ENCODE peak calls at places on chromosomes 16 and 17, in ten cellular contexts. W, J, O, E, M, R, D, V, F and K are unnamed samples.

GRCh38 chr17:48749621-48750553 is 21.3 kb upstream of the HOXB13 start:
- DNase-seq in W (no peak), M (no peak), F (no peak), R (no peak), O (no peak), J (no peak), D (no peak), V (no peak), E (no peak), K (no peak)

GRCh38 chr16:29696881-29697331 is 17.9 kb downstream of the QPRT start:
- DNase-seq in F (no peak), E (no peak), O (no peak), M (no peak), D (no peak), V (no peak), W (no peak), R (no peak), J (no peak), K (no peak)

GRCh38 chr17:40021471-40021961 is 6.3 kb downstream of the CSF3 start:
- DNase-seq in R (no peak), F (no peak), O (peak; percentile 46), D (peak; percentile 98), W (no peak), M (no peak), V (peak; percentile 96), J (no peak), E (no peak), K (no peak)

GRCh38 chr16:89722392-89723278 is 1.3 kb downstream of the ZNF276 start:
- DNase-seq in J (peak; percentile 42), R (peak; percentile 93), W (no peak), M (peak; percentile 76), F (no peak), D (no peak), V (no peak), E (peak; percentile 87), O (peak; percentile 64), K (no peak)

GRCh38 chr16:29899516-29900101 is at the start of gene SEZ6L2:
- DNase-seq in W (peak; percentile 98), R (peak; percentile 89), J (peak; percentile 90), M (peak; percentile 85), F (peak; percentile 96), O (peak; percentile 45), E (peak; percentile 73), D (no peak), V (peak; percentile 28), K (peak; percentile 84)

GRCh38 chr17:48636177-48637018 is 10.2 kb upstream of the HOXB9 start:
- DNase-seq in W (peak; percentile 99), M (peak; percentile 75), D (no peak), R (peak; percentile 95), F (peak; percentile 91), V (peak; percentile 14), O (peak; percentile 52), J (peak; percentile 69), E (peak; percentile 89), K (peak; percentile 99)

GRCh38 chr17:81398170-81398854 is 3.1 kb downstream of the BAHCC1 start:
- DNase-seq in M (no peak), R (peak; percentile 71), V (no peak), O (no peak), J (peak; percentile 55), E (no peak), W (peak; percentile 64), F (no peak), D (no peak), K (no peak)

GRCh38 chr16:88331989-88332920 is 50.5 kb upstream of the ZNF469 start:
- DNase-seq in J (peak; percentile 66), V (peak; percentile 100), M (no peak), O (peak; percentile 89), W (no peak), D (peak; percentile 92), R (no peak), F (no peak), E (no peak), K (no peak)

GRCh38 chr17:59558039-59558438 is 7.4 kb upstream of the DHX40 start:
- DNase-seq in O (no peak), V (no peak), E (no peak), J (no peak), W (no peak), F (no peak), M (no peak), D (no peak), R (no peak), K (no peak)

GRCh38 chr17:59558953-59559352 is 6.5 kb upstream of the DHX40 start:
- DNase-seq in O (no peak), R (no peak), W (no peak), V (no peak), E (no peak), D (no peak), M (no peak), F (no peak), J (no peak), K (no peak)

GRCh38 chr17:59565171-59565958 is at the start of gene DHX40:
- DNase-seq in R (peak; percentile 95), W (peak; percentile 88), F (peak; percentile 97), O (peak; percentile 94), D (peak; percentile 59), E (peak; percentile 99), J (peak; percentile 95), M (peak; percentile 95), V (peak; percentile 86), K (peak; percentile 90)

GRCh38 chr17:59565959-59566324 is 532 bp downstream of the DHX40 start:
- DNase-seq in O (peak; percentile 63), R (peak; percentile 75), W (peak; percentile 56), D (peak; percentile 30), M (peak; percentile 44), V (peak; percentile 72), F (peak; percentile 74), E (peak; percentile 77), J (peak; percentile 85), K (peak; percentile 57)

DNA sequence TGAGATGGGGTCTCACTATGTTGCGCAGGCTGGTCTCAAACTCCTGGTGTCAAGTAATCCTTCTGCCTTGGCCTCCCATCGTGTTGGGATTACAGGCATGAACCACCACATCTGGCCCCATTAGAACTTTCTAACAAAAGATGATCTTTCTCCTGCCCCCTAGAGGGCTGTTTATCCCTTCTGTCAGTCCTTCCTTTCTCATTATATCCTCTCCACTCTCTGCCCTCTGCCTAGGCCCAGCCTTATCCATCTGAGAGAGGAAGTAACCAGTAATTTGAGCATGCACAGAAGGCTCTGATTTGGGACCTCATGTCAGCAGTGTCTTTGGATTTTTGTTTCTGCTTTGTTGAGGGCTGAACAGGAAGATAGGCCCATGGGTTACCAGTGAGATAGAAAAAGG is 4.4 kb upstream of the DHX40 start:
- DNase-seq in V (peak; percentile 23), O (no peak), E (peak; percentile 16), D (no peak), W (no peak), M (no peak), J (no peak), R (no peak), F (peak; percentile 20), K (peak; percentile 21)
- TF ChIP-seq CTCF in V (peak; percentile 67), O (no peak), E (peak; percentile 26), D (peak; percentile 35), W (peak; percentile 7), M (peak; percentile 20), J (no peak), R (no peak), F (peak; percentile 60), K (no peak)

DNA sequence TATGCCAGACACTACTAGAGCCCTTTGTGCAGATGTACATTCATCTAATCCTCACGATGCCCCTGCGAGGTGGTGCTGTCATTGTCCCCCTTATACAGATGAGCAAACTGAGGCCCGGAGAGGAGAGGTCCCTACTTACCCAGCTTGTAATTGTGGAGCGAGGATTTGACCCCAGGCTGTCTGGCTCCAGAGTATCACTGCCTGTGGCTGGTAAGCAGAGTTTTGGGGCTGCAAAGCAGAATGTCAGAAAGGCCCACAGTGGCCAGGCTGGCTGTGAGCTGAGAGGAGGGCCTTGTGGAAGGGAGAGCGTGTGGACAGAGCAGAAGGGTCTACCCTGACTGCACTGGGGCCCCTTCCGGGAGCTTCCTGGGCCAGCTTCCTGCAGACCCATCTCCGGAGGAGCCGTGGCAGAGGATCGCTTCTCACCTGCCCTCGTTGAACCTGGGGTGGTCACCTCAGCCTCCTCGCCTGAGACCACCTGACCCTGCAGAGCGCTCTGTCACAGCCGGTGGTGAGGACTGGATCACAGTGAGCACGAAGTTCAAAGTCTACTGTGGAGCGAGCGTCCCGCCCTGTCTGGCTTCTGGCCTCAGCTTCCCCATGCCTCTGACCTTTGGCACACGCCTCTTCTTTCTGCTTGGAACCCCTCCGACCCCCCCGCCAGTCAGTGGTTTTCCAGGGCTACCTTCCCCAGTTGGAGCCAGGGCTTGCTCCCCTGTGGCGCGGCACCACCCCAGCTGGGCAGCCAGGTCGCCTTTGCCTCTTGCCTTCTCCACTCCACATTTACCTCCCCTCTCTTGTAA is 12.1 kb downstream of the CMIP start:
- DNase-seq in E (no peak), F (no peak), V (no peak), R (peak; percentile 82), J (peak; percentile 69), O (no peak), M (no peak), D (no peak), W (no peak), K (no peak)
- TF ChIP-seq CTCF in E (no peak), F (no peak), V (no peak), R (no peak), J (no peak), O (no peak), M (no peak), D (no peak), W (no peak), K (no peak)

GRCh38 chr17:68383120-68383442 is 74.2 kb downstream of the WIPI1 start:
- DNase-seq in J (no peak), E (no peak), F (no peak), W (no peak), R (no peak), O (no peak), M (no peak), V (no peak), D (no peak), K (no peak)

GRCh38 chr17:68384941-68385340 is 72.4 kb downstream of the WIPI1 start:
- DNase-seq in W (no peak), F (no peak), E (no peak), V (no peak), D (no peak), R (no peak), O (no peak), M (no peak), J (no peak), K (no peak)

GRCh38 chr17:68382582-68383085 is 74.7 kb downstream of the WIPI1 start:
- DNase-seq in O (no peak), R (no peak), W (no peak), D (no peak), F (no peak), E (no peak), V (no peak), J (no peak), M (no peak), K (no peak)

GRCh38 chr17:68385490-68386215 is 71.6 kb downstream of the WIPI1 start:
- DNase-seq in D (no peak), W (no peak), M (no peak), J (no peak), F (no peak), V (no peak), O (no peak), R (no peak), E (no peak), K (no peak)

GRCh38 chr17:68383443-68384321 is 73.6 kb downstream of the WIPI1 start:
- DNase-seq in O (no peak), F (no peak), M (no peak), E (peak; percentile 36), R (no peak), J (no peak), W (no peak), V (peak; percentile 25), D (no peak), K (no peak)
- TF ChIP-seq CTCF in O (no peak), F (no peak), M (no peak), E (no peak), R (no peak), J (no peak), W (no peak), V (peak; percentile 1), D (no peak), K (no peak)

GRCh38 chr17:73480740-73481139 is 163.5 kb downstream of the SDK2 start:
- DNase-seq in J (no peak), O (no peak), R (no peak), D (no peak), W (no peak), F (no peak), E (no peak), V (no peak), M (no peak), K (no peak)

GRCh38 chr17:73481672-73482071 is 162.6 kb downstream of the SDK2 start:
- DNase-seq in J (no peak), F (no peak), W (no peak), D (no peak), V (no peak), O (no peak), E (no peak), M (no peak), R (no peak), K (no peak)

GRCh38 chr17:73476890-73477350 is 165.1 kb upstream of the CDC42EP4 start:
- DNase-seq in M (no peak), J (no peak), W (no peak), D (no peak), O (no peak), V (no peak), F (no peak), R (no peak), E (no peak), K (no peak)

GRCh38 chr17:73482251-73482661 is 162.0 kb downstream of the SDK2 start:
- DNase-seq in R (no peak), V (no peak), M (no peak), O (no peak), E (no peak), D (no peak), W (no peak), J (no peak), F (no peak), K (no peak)

GRCh38 chr17:73478768-73479424 is 165.3 kb downstream of the SDK2 start:
- DNase-seq in R (no peak), E (no peak), V (no peak), W (no peak), J (no peak), D (no peak), F (no peak), O (no peak), M (no peak), K (no peak)
- TF ChIP-seq CTCF in R (no peak), E (no peak), V (no peak), W (peak; percentile 17), J (no peak), D (peak; percentile 43), F (peak; percentile 18), O (no peak), M (no peak), K (peak; percentile 28)